ENCODE peak calls at places on chromosomes 13 and 19, in six cellular contexts. U is H1, N is GM12878, A is SK-N-SH, B is HL-60, P is K562. I is an unnamed sample.

GRCh38 chr13:32153056-32153455 is 121.5 kb downstream of the FRY start:
- DNase-seq in N (no peak), A (no peak), U (no peak), P (no peak), B (no peak), I (no peak)

GRCh38 chr13:22662771-22663170 is 518.0 kb upstream of the SGCG start:
- DNase-seq in P (no peak), U (no peak), A (no peak), B (no peak), N (no peak), I (no peak)

GRCh38 chr13:46479691-46480090 is 73.3 kb upstream of the LRCH1 start:
- DNase-seq in U (no peak), A (no peak), N (no peak), B (no peak), P (no peak), I (no peak)

GRCh38 chr13:28538932-28539331 is 44.0 kb upstream of the FLT1 start:
- DNase-seq in U (no peak), N (no peak), B (no peak), A (no peak), P (peak; percentile 54), I (no peak)

GRCh38 chr13:27794075-27794691 is 1.9 kb downstream of the GSX1 start:
- DNase-seq in P (no peak), U (no peak), N (no peak), A (no peak), B (no peak), I (no peak)

GRCh38 chr19:49188626-49189200 is 31.1 kb downstream of the TRPM4 start:
- DNase-seq in N (no peak), A (no peak), P (peak; percentile 4), U (no peak), B (no peak), I (no peak)

GRCh38 chr19:31318790-31319189 is 30.4 kb downstream of the TSHZ3 start:
- DNase-seq in N (no peak), P (no peak), A (no peak), B (no peak), U (no peak), I (no peak)

GRCh38 chr13:99893567-99893966 is 78.0 kb downstream of the ZIC5 start:
- DNase-seq in P (no peak), N (no peak), U (no peak), B (no peak), A (no peak), I (no peak)

GRCh38 chr19:55391191-55391670 is 5.5 kb downstream of the RPL28 start:
- DNase-seq in N (no peak), P (no peak), U (no peak), A (peak; percentile 33), B (no peak), I (no peak)

GRCh38 chr13:112859817-112860190 is 109.2 kb upstream of the MCF2L start:
- DNase-seq in P (no peak), N (no peak), B (no peak), U (no peak), A (peak; percentile 84), I (no peak)

GRCh38 chr19:17390665-17391370 is 3.2 kb downstream of the CCDC194 start:
- DNase-seq in A (peak; percentile 99), N (no peak), P (peak; percentile 97), B (peak; percentile 89), U (peak; percentile 71), I (peak; percentile 83)

GRCh38 chr13:47976325-47976724 is 24.7 kb downstream of the SUCLA2 start:
- DNase-seq in A (no peak), U (no peak), P (no peak), N (no peak), B (no peak), I (no peak)

GRCh38 chr19:48373567-48373966 is 9.4 kb downstream of the SYNGR4 start:
- DNase-seq in N (no peak), P (no peak), B (no peak), A (no peak), U (no peak), I (no peak)

GRCh38 chr13:33281951-33282595 is 3.5 kb downstream of the STARD13 start:
- DNase-seq in P (no peak), B (no peak), A (no peak), U (no peak), N (no peak), I (no peak)

GRCh38 chr13:50916701-50917184 is 7.2 kb downstream of the RNASEH2B start:
- DNase-seq in A (no peak), U (no peak), N (no peak), B (peak; percentile 95), P (no peak), I (no peak)

GRCh38 chr19:10420444-10421239 is at the start of gene PDE4A:
- DNase-seq in P (peak; percentile 70), A (peak; percentile 73), N (no peak), B (no peak), U (no peak), I (no peak)

GRCh38 chr13:114072421-114072820 is 60.0 kb downstream of the RASA3 start:
- DNase-seq in U (no peak), N (no peak), P (no peak), B (no peak), A (no peak), I (no peak)

GRCh38 chr19:18529782-18530181 is 7.9 kb upstream of the ELL start:
- DNase-seq in A (no peak), N (no peak), B (no peak), P (peak; percentile 11), U (no peak), I (no peak)

GRCh38 chr19:4910594-4911273 is 1.4 kb downstream of the UHRF1 start:
- DNase-seq in U (no peak), P (no peak), B (peak; percentile 85), N (no peak), A (peak; percentile 62), I (no peak)

GRCh38 chr13:113493315-113493951 is 2.9 kb upstream of the DCUN1D2 start:
- DNase-seq in A (no peak), N (peak; percentile 16), B (peak; percentile 46), U (no peak), P (peak; percentile 21), I (peak; percentile 90)

GRCh38 chr19:11125994-11126685 is 29.4 kb downstream of the SPC24 start:
- DNase-seq in N (no peak), B (peak; percentile 71), U (no peak), A (peak; percentile 82), P (peak; percentile 67), I (peak; percentile 67)

GRCh38 chr19:10762656-10763055 is 44.8 kb downstream of the DNM2 start:
- DNase-seq in N (no peak), P (no peak), U (no peak), A (no peak), B (no peak), I (no peak)

GRCh38 chr13:102136735-102137296 is 265.0 kb downstream of the FGF14 start:
- DNase-seq in P (no peak), B (no peak), U (no peak), A (no peak), N (no peak), I (no peak)
- TF ChIP-seq GABPA in P (no peak), B (no peak), U (no peak), A (no peak), N (no peak), I (no peak)

DNA sequence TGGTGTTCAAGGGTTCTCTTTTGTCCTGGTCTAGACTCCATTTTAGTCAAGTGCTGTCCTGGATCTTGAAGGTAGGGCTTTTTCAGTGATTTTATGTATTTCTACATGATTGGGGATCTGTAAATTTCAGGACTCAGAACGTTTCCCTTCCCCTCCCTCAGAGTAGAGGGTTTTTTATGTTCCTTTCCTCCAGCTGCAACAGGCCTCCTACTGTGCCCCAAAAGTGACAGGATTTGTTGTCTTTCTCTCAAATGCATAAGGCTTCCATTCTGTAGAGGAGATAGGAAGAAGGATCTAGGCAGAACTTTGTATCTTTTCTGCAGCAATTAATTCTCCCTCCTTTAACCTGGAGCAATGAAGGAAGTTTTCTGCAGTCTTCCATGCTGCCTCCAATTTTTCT is 251.3 kb downstream of the MAB21L1 start:
- DNase-seq in A (no peak), P (no peak), U (no peak), N (no peak), B (no peak), I (no peak)
- TF ChIP-seq GABPA in A (no peak), P (no peak), U (no peak), N (no peak), B (no peak), I (no peak)

DNA sequence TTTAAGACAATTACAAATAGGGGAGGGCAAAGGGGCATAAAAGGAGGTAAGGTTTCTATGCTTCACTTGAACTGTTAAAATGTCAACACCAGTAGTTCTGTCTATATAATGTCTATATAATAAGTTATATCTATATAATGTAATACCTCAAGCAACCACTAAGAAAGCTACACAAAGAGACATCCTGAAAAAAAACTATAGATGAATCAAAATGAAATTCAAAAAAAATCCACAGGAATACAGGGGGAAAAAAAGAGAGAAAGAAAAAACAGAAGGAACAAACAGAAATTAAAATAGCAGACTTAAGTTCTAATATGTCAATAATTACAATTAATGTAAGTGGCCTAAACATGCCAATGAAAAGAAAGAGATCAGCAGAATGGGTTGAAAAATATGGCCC is 186.0 kb downstream of the KCTD15 start:
- DNase-seq in N (no peak), U (no peak), A (no peak), P (no peak), B (no peak), I (no peak)
- TF ChIP-seq GABPA in N (no peak), U (no peak), A (no peak), P (no peak), B (no peak), I (no peak)

DNA sequence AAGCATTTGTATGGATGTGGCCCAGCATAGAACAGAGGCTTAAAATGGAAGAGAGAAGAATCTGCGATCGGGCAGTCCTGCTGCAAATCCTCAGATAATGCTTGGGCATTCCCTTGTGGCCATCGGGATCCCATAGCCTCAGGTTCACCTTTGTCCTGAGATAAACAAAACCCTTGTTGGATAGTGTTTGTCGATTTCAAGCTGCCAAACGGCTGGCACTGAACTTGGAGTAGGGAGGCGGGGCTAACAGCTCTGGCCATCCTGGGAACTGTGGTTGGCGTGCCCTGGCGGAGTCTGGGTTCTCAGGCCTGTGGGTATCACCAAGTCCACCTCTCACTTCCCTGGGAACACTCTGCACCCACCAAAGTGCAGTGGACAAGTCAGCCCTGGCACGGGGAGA is 85.1 kb downstream of the ING1 start:
- DNase-seq in A (no peak), B (no peak), U (no peak), P (no peak), N (no peak), I (peak; percentile 19)
- TF ChIP-seq GABPA in A (no peak), B (no peak), U (no peak), P (no peak), N (no peak), I (no peak)